ENCODE peak calls at places on chromosome 1, in five cellular contexts. One of them, this sample, is unnamed.

GRCh38 chr1:54792686-54793282 is 8.3 kb downstream of the TTC22 start:
- DNase-seq in pancreas: no peak
- DNase-seq in memory B cell: no peak
- DNase-seq in fibroblast of lung: no peak
- DNase-seq in GF-D8: no peak
- DNase-seq in this sample: no peak

GRCh38 chr1:85135456-85135798 is 65.4 kb downstream of the SYDE2 start:
- DNase-seq in pancreas: no peak
- DNase-seq in memory B cell: no peak
- DNase-seq in GF-D8: no peak
- DNase-seq in fibroblast of lung: no peak
- DNase-seq in this sample: no peak

GRCh38 chr1:198122693-198123092 is 34.1 kb upstream of the NEK7 start:
- DNase-seq in fibroblast of lung: no peak
- DNase-seq in memory B cell: no peak
- DNase-seq in GF-D8: no peak
- DNase-seq in pancreas: no peak
- DNase-seq in this sample: no peak

GRCh38 chr1:149936992-149937705 is 470 bp upstream of the MTMR11 start:
- DNase-seq in memory B cell: no peak
- DNase-seq in pancreas: no peak
- DNase-seq in fibroblast of lung: peak
- DNase-seq in GF-D8: no peak
- DNase-seq in this sample: no peak

GRCh38 chr1:228472655-228473054 is 14.5 kb upstream of the RNF187 start:
- DNase-seq in pancreas: no peak
- DNase-seq in fibroblast of lung: peak
- DNase-seq in GF-D8: no peak
- DNase-seq in memory B cell: no peak
- DNase-seq in this sample: no peak

GRCh38 chr1:204714861-204715511 is 29.4 kb upstream of the LRRN2 start:
- DNase-seq in fibroblast of lung: no peak
- DNase-seq in pancreas: peak
- DNase-seq in memory B cell: peak
- DNase-seq in GF-D8: no peak
- DNase-seq in this sample: no peak

GRCh38 chr1:234911787-234912186 is 216.8 kb downstream of the TOMM20 start:
- DNase-seq in memory B cell: no peak
- DNase-seq in pancreas: peak
- DNase-seq in fibroblast of lung: no peak
- DNase-seq in GF-D8: no peak
- DNase-seq in this sample: no peak

GRCh38 chr1:27993241-27993640 is 33.5 kb downstream of the XKR8 start:
- DNase-seq in memory B cell: no peak
- DNase-seq in GF-D8: peak
- DNase-seq in fibroblast of lung: no peak
- DNase-seq in pancreas: no peak
- DNase-seq in this sample: no peak

GRCh38 chr1:172252296-172252695 is 168.2 kb upstream of the C1orf105 start:
- DNase-seq in memory B cell: no peak
- DNase-seq in pancreas: no peak
- DNase-seq in fibroblast of lung: no peak
- DNase-seq in GF-D8: no peak
- DNase-seq in this sample: no peak

GRCh38 chr1:79657916-79658662 is 651.6 kb upstream of the ADGRL4 start:
- DNase-seq in fibroblast of lung: peak
- DNase-seq in memory B cell: no peak
- DNase-seq in pancreas: no peak
- DNase-seq in GF-D8: no peak
- DNase-seq in this sample: no peak

GRCh38 chr1:184354719-184355118 is 32.1 kb upstream of the C1orf21 start:
- DNase-seq in GF-D8: no peak
- DNase-seq in pancreas: no peak
- DNase-seq in fibroblast of lung: no peak
- DNase-seq in memory B cell: no peak
- DNase-seq in this sample: no peak

GRCh38 chr1:10776206-10776905 is 20.1 kb downstream of the CASZ1 start:
- DNase-seq in memory B cell: no peak
- DNase-seq in pancreas: no peak
- DNase-seq in fibroblast of lung: no peak
- DNase-seq in GF-D8: no peak
- DNase-seq in this sample: no peak